ENCODE peak calls at places on chromosomes 3 and 15, in five cellular contexts. A is neural progenitor cell, V is GM23338, X is right atrium auricular region, P is sigmoid colon. S is an unnamed sample.
A peak's percentile ranks its signal among the peaks of the same experiment; 100 is the strongest.

GRCh38 chr15:98805434-98806274 is 157.3 kb downstream of the IGF1R start:
- DNase-seq in V (peak; percentile 73), P (no peak), A (no peak), X (no peak), S (no peak)

GRCh38 chr15:57432141-57432701 is 55.9 kb downstream of the CGNL1 start:
- DNase-seq in A (no peak), V (peak; percentile 84), X (no peak), P (no peak), S (no peak)

GRCh38 chr3:127226946-127227842 is 34.3 kb downstream of the PRR23E start:
- DNase-seq in P (no peak), A (peak; percentile 84), V (peak; percentile 68), X (no peak), S (no peak)

GRCh38 chr15:91950631-91951384 is 97.3 kb downstream of the SLCO3A1 start:
- DNase-seq in A (no peak), X (no peak), V (no peak), P (no peak), S (no peak)

GRCh38 chr3:54533856-54534255 is 394.0 kb downstream of the LRTM1 start:
- DNase-seq in P (no peak), X (no peak), V (peak; percentile 37), A (peak; percentile 13), S (no peak)

GRCh38 chr3:114078126-114078525 is 21.6 kb downstream of the QTRT2 start:
- DNase-seq in A (no peak), V (no peak), P (no peak), X (no peak), S (no peak)

GRCh38 chr3:100968908-100969556 is 24.2 kb downstream of the ABI3BP start:
- DNase-seq in A (no peak), X (peak; percentile 62), P (peak; percentile 73), V (no peak), S (no peak)

GRCh38 chr3:46090161-46090591 is 62.9 kb upstream of the XCR1 start:
- DNase-seq in V (no peak), P (no peak), A (no peak), X (no peak), S (no peak)

DNA sequence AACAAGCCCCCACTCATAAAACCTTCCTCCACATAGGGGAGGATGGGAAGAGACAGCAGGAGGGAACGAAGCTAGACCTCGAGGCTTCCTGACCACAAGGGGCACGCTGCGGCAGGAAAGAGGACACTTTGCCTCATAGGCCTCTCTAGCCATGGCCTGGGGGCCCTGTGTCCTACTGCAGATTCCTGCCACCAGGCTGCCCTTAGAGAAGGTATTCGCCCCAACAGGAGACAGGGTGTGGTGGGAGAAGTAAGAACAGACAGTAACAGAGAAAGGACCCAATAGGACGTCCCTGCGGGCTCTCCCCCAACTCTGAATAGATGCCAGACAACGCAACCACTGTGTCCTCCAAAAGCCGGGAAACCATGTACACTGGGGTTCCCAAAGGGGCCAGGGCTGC is 36.8 kb downstream of the ADCY5 start:
- DNase-seq in A (no peak), P (no peak), V (peak; percentile 64), X (no peak), S (no peak)
- H3K27me3 ChIP-seq in A (no peaks in the 10 kb centered on the region), P (no peaks in the 10 kb centered on the region), V (no peaks in the 10 kb centered on the region), X (no peaks in the 10 kb centered on the region), S (peaks cover 35% of the 10 kb centered on the region)

GRCh38 chr15:65996901-65997300 is 127.6 kb downstream of the RAB11A start:
- DNase-seq in A (no peak), P (no peak), V (no peak), X (no peak), S (no peak)

GRCh38 chr15:65991721-65992472 is 122.6 kb downstream of the RAB11A start:
- DNase-seq in A (no peak), V (no peak), P (no peak), X (no peak), S (no peak)

GRCh38 chr15:65993226-65993625 is 123.9 kb downstream of the RAB11A start:
- DNase-seq in X (no peak), A (no peak), P (no peak), V (no peak), S (no peak)

GRCh38 chr15:65994832-65995231 is 125.5 kb downstream of the RAB11A start:
- DNase-seq in A (no peak), V (no peak), P (no peak), X (no peak), S (no peak)

GRCh38 chr15:65993762-65994161 is 124.5 kb downstream of the RAB11A start:
- DNase-seq in A (no peak), P (no peak), V (no peak), X (no peak), S (no peak)
- H3K27me3 ChIP-seq in A (no peaks in the 10 kb centered on the region), P (no peaks in the 10 kb centered on the region), V (no peaks in the 10 kb centered on the region), X (no peaks in the 10 kb centered on the region), S (peaks cover 9% of the 10 kb centered on the region)

GRCh38 chr15:73866481-73866880 is 6.9 kb upstream of the TBC1D21 start:
- DNase-seq in X (no peak), P (no peak), V (no peak), A (no peak), S (no peak)

GRCh38 chr15:73865904-73866303 is 7.5 kb upstream of the TBC1D21 start:
- DNase-seq in V (no peak), A (no peak), P (no peak), X (no peak), S (no peak)

GRCh38 chr15:73866881-73867410 is 6.4 kb upstream of the TBC1D21 start:
- DNase-seq in A (peak; percentile 60), X (no peak), V (peak; percentile 86), P (no peak), S (no peak)

GRCh38 chr15:73867426-73867825 is 5.9 kb upstream of the TBC1D21 start:
- DNase-seq in P (no peak), A (no peak), V (no peak), X (no peak), S (no peak)

DNA sequence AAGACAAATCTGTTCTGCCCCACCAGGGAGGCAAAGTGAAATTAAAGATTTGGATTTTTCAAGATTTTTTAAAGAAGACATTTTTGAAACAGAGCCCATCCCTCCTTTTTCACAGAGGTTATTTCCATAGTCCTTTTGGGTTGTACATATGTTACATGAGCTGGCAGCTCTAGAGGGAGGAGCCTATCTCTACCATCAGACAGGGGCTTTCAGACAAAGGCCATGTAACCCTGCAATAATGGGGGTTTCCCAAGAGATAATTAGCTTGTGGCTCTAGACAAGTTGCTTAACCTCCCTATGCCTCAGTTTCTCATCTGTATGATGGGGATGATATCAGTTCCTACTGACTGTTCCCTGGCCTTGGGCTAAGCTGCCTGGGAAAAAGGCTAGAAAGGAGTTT is 8.0 kb upstream of the TBC1D21 start:
- DNase-seq in V (no peak), X (no peak), A (no peak), P (no peak), S (no peak)
- H3K27me3 ChIP-seq in V (no peaks in the 10 kb centered on the region), X (no peaks in the 10 kb centered on the region), A (no peaks in the 10 kb centered on the region), P (no peaks in the 10 kb centered on the region), S (peaks cover 24% of the 10 kb centered on the region)

GRCh38 chr15:31325976-31326728 is 483 bp upstream of the KLF13 start:
- DNase-seq in A (peak; percentile 99), X (peak; percentile 99), P (peak; percentile 99), V (peak; percentile 97), S (peak; percentile 97)

GRCh38 chr15:31326729-31327673 is at the start of gene KLF13:
- DNase-seq in P (peak; percentile 85), V (no peak), X (no peak), A (peak; percentile 61), S (peak; percentile 31)

GRCh38 chr15:31323627-31324026 is 3.0 kb upstream of the KLF13 start:
- DNase-seq in X (no peak), V (no peak), P (no peak), A (no peak), S (no peak)

GRCh38 chr15:31325432-31325975 is 1.1 kb upstream of the KLF13 start:
- DNase-seq in P (peak; percentile 89), X (peak; percentile 72), V (peak; percentile 60), A (peak; percentile 52), S (no peak)

DNA sequence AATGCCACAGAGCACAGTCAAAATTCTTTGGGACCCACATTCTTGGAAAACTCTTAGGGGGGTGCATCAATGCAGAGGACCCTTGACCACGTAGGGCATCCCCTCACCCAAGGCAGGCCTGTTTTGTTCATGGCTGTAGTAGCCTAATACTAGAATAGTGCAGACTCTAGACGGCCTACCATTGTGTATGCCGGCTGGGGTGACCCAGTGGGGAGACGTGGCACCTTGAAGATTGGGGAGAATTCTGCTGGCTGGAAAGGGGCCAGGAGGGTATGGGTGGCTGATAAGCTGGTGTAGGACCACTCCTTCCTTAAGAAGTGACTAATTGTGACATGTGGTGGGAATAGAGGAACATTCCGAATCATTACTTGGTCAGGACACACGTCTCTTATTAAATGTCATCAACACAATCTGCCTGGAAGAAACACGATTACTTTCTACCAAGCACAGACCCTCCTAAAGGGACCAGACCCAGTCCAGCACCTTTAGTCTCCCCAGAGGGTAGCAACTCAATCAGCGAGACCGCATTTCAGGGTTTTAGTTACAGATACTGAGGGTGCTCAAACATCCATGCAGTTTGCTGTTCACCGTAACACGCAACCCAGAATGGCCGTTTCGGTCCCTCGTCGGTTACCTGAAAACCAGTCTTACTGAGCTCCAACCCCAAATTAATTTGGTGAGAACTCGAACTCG is 1.8 kb upstream of the KLF13 start:
- DNase-seq in A (no peak), V (no peak), X (no peak), P (no peak), S (no peak)
- H3K27me3 ChIP-seq in A (peaks cover 49% of the 10 kb centered on the region), V (peaks cover 16% of the 10 kb centered on the region), X (no peaks in the 10 kb centered on the region), P (no peaks in the 10 kb centered on the region), S (no peaks in the 10 kb centered on the region)

DNA sequence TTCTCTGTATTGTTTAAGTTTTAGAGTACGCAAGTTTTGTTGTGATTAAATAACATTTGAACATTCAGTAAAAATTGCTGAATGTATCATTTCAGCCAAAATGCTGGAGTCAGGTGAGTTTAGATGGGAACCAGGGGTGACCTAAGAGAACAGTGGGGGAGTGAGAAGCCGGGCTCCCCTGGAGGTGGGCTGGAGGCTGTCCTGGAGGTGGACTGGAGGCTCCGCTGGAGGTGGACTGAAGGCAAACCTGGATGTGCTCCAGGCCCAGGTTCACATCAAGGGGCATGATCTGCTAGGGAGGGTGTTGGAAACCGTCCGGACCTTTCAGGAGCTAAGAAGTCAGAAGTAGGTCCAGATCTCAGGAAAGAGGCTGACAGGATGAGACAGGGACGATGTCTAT is 23.7 kb downstream of the DNAJB8 start:
- DNase-seq in P (no peak), V (no peak), X (no peak), A (no peak), S (no peak)
- H3K27me3 ChIP-seq in P (no peaks in the 10 kb centered on the region), V (no peaks in the 10 kb centered on the region), X (no peaks in the 10 kb centered on the region), A (peaks cover 8% of the 10 kb centered on the region), S (peaks cover 8% of the 10 kb centered on the region)

GRCh38 chr3:10746001-10746400 is 70.0 kb upstream of the SLC6A11 start:
- DNase-seq in A (no peak), V (no peak), P (no peak), X (no peak), S (no peak)
- H3K27me3 ChIP-seq in A (peaks cover 49% of the 10 kb centered on the region), V (no peaks in the 10 kb centered on the region), P (no peaks in the 10 kb centered on the region), X (no peaks in the 10 kb centered on the region), S (no peaks in the 10 kb centered on the region)

GRCh38 chr15:96695426-96695825 is 364.9 kb downstream of the NR2F2 start:
- DNase-seq in V (no peak), A (no peak), P (no peak), X (no peak), S (no peak)
- H3K27me3 ChIP-seq in V (no peaks in the 10 kb centered on the region), A (no peaks in the 10 kb centered on the region), P (no peaks in the 10 kb centered on the region), X (no peaks in the 10 kb centered on the region), S (no peaks in the 10 kb centered on the region)